ENCODE peak calls at places on chromosomes 5 and 9, in eight cellular contexts. C is transverse colon, X is left ventricle myocardium inferior, Y is uterus, U is neural progenitor cell, B is HCT116, F is MM.1S, J is psoas muscle. E is an unnamed sample.
A peak's percentile ranks its signal among the peaks of the same experiment; 100 is the strongest.

GRCh38 chr5:37723147-37723961 is 116.5 kb downstream of the GDNF start:
- DNase-seq in C (no peak), X (no peak), Y (no peak), U (peak; percentile 59), B (peak; percentile 12), F (no peak), J (peak; percentile 82), E (no peak)

GRCh38 chr9:70410368-70410767 is 4.1 kb downstream of the KLF9 start:
- DNase-seq in C (no peak), X (no peak), Y (no peak), U (no peak), B (no peak), F (no peak), J (no peak), E (peak; percentile 54)

GRCh38 chr5:72065751-72066255 is 41.5 kb upstream of the MAP1B start:
- DNase-seq in C (no peak), X (no peak), Y (no peak), U (peak; percentile 88), B (no peak), F (no peak), J (no peak), E (no peak)

GRCh38 chr5:171494452-171495121 is 75.1 kb downstream of the FGF18 start:
- DNase-seq in C (no peak), X (peak; percentile 78), Y (peak; percentile 89), U (peak; percentile 77), B (peak; percentile 52), F (no peak), J (peak; percentile 74), E (peak; percentile 87)

GRCh38 chr9:134891016-134891589 is 10.5 kb downstream of the FCN2 start:
- DNase-seq in C (no peak), X (no peak), Y (peak; percentile 11), U (no peak), B (no peak), F (no peak), J (no peak), E (no peak)

GRCh38 chr9:124770359-124771020 is 621 bp downstream of the NR6A1 start:
- DNase-seq in C (peak; percentile 46), X (no peak), Y (no peak), U (peak; percentile 78), B (no peak), F (peak; percentile 20), J (peak; percentile 60), E (no peak)

GRCh38 chr5:58706746-58707145 is 123.9 kb downstream of the RAB3C start:
- DNase-seq in C (no peak), X (no peak), Y (no peak), U (no peak), B (no peak), F (no peak), J (no peak), E (no peak)

GRCh38 chr9:105067895-105068580 is 140.1 kb upstream of the ABCA1 start:
- DNase-seq in C (no peak), X (no peak), Y (no peak), U (no peak), B (no peak), F (no peak), J (no peak), E (no peak)

GRCh38 chr5:140145223-140145622 is 19.5 kb downstream of the IGIP start:
- DNase-seq in C (no peak), X (no peak), Y (no peak), U (no peak), B (no peak), F (no peak), J (no peak), E (no peak)

GRCh38 chr5:77145666-77146065 is 58.6 kb upstream of the ZBED3 start:
- DNase-seq in C (no peak), X (no peak), Y (no peak), U (no peak), B (no peak), F (no peak), J (no peak), E (no peak)

GRCh38 chr9:37034320-37034937 is 361 bp upstream of the PAX5 start:
- DNase-seq in C (peak; percentile 39), X (no peak), Y (no peak), U (peak; percentile 84), B (no peak), F (peak; percentile 54), J (peak; percentile 52), E (no peak)

GRCh38 chr9:87008667-87009066 is 61.4 kb upstream of the GAS1 start:
- DNase-seq in C (no peak), X (no peak), Y (no peak), U (no peak), B (no peak), F (no peak), J (no peak), E (no peak)

GRCh38 chr9:124390812-124391658 is 24.2 kb downstream of the PSMB7 start:
- DNase-seq in C (no peak), X (no peak), Y (no peak), U (peak; percentile 39), B (no peak), F (no peak), J (no peak), E (no peak)

GRCh38 chr9:77011973-77012817 is 7.3 kb upstream of the FOXB2 start:
- DNase-seq in C (peak; percentile 71), X (peak; percentile 53), Y (peak; percentile 34), U (peak; percentile 90), B (peak; percentile 38), F (peak; percentile 26), J (peak; percentile 70), E (peak; percentile 43)

GRCh38 chr5:101346447-101346846 is 443.4 kb upstream of the ST8SIA4 start:
- DNase-seq in C (no peak), X (no peak), Y (no peak), U (no peak), B (no peak), F (peak; percentile 38), J (no peak), E (no peak)

GRCh38 chr9:114273461-114273881 is 49.4 kb upstream of the ORM1 start:
- DNase-seq in C (no peak), X (peak; percentile 5), Y (peak; percentile 8), U (no peak), B (no peak), F (no peak), J (peak; percentile 15), E (no peak)

GRCh38 chr9:306907-307306 is 92.2 kb downstream of the DOCK8 start:
- DNase-seq in C (peak; percentile 35), X (no peak), Y (no peak), U (peak; percentile 13), B (no peak), F (peak; percentile 37), J (no peak), E (no peak)

GRCh38 chr5:112628219-112628618 is 109.5 kb upstream of the APC start:
- DNase-seq in C (no peak), X (no peak), Y (no peak), U (peak; percentile 56), B (no peak), F (peak; percentile 94), J (no peak), E (no peak)

GRCh38 chr5:116361171-116361967 is 213.3 kb downstream of the SEMA6A start:
- DNase-seq in C (peak; percentile 69), X (peak; percentile 62), Y (no peak), U (peak; percentile 84), B (no peak), F (no peak), J (peak; percentile 73), E (peak; percentile 68)

GRCh38 chr5:93510626-93511420 is 70.2 kb downstream of the NR2F1-AS1 start:
- DNase-seq in C (no peak), X (no peak), Y (no peak), U (no peak), B (no peak), F (no peak), J (no peak), E (no peak)

GRCh38 chr5:168624850-168625357 is 45.7 kb upstream of the PANK3 start:
- DNase-seq in C (no peak), X (no peak), Y (no peak), U (no peak), B (no peak), F (no peak), J (no peak), E (no peak)

GRCh38 chr5:175392236-175392635 is 51.7 kb downstream of the DRD1 start:
- DNase-seq in C (no peak), X (no peak), Y (no peak), U (no peak), B (no peak), F (no peak), J (no peak), E (no peak)

GRCh38 chr9:109781086-109781485 is 1.1 kb downstream of the PALM2AKAP2 start:
- DNase-seq in C (no peak), X (no peak), Y (no peak), U (no peak), B (no peak), F (no peak), J (no peak), E (no peak)
- H3K4me3 ChIP-seq in C (peak overlapping the region; percentile 48), X (peak overlapping the region; percentile 83), Y (peak overlapping the region; percentile 44), U (peak overlapping the region; percentile 98), B (no peak overlapping the region), F (no peak overlapping the region), J (peak overlapping the region; percentile 70), E (peak overlapping the region; percentile 72)

DNA sequence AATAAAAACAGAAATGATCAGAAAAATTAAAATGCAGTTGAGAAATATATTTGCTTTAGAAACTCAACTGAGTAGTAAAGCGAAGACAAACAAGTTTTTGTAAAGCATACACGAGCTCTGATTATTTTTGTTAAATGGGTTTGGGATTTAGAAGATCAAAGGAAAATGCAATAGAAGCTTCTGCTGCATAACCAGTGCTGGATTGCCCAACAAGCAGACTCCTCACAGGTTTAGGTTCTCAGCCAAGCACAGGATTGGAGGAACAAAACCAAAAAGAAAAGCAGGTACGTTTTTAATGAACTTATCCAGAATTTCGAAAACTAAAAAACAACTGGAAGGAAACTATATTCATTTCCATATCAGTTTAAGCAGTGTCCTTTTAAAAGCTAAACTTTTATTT is 423.8 kb downstream of the TMEM161B start:
- DNase-seq in C (no peak), X (no peak), Y (no peak), U (no peak), B (no peak), F (no peak), J (no peak), E (no peak)
- TF ChIP-seq CTCF in C (no peak), X (no peak), Y (no peak), U (no peak), B (no peak), F (no peak), J (no peak), E (no peak)

DNA sequence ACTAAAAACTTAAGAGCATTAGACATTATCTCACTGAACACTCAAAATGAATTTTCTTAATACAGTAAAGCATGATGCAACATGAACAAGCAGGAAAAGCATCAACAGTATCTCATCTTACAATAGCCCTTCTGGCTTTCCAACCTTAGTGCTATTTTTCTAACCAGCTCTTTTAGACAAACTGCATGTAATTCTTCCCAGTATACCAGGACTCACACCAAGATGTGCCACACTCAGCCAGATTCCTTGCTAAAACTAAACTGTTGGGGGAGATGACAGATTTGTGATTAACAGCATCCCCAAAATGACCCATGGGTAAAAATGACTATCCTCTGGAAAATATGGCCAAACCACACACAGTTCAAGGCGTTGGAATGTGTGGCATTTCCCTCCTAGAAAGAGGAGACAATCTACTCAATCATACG is 36.2 kb downstream of the PWWP2A start:
- DNase-seq in C (no peak), X (no peak), Y (no peak), U (no peak), B (no peak), F (no peak), J (no peak), E (no peak)
- H3K4me3 ChIP-seq in C (no peak overlapping the region), X (no peak overlapping the region), Y (no peak overlapping the region), U (peak overlapping the region; percentile 16), B (no peak overlapping the region), F (no peak overlapping the region), J (no peak overlapping the region), E (no peak overlapping the region)

GRCh38 chr9:73916016-73916673 is 581.0 kb upstream of the RORB start:
- DNase-seq in C (no peak), X (no peak), Y (no peak), U (peak; percentile 56), B (no peak), F (no peak), J (no peak), E (no peak)
- TF ChIP-seq CTCF in C (no peak), X (peak; percentile 13), Y (no peak), U (peak; percentile 47), B (no peak), F (no peak), J (no peak), E (no peak)

E was measured in right atrium auricular region.